ENCODE peak calls at places on chromosomes 1 and 21, in six cellular contexts. I is left ventricle myocardium inferior, K is A549, S is GM10248, U is RWPE1, N is BE2C. X is an unnamed sample.

GRCh38 chr1:31064685-31065309 is 720 bp downstream of the PUM1 start:
- DNase-seq in U (peak), S (peak), N (peak), K (peak), I (peak), X (peak)

GRCh38 chr1:234062166-234062565 is 157.7 kb downstream of the SLC35F3 start:
- DNase-seq in N (no peak), I (no peak), K (no peak), U (peak), S (no peak), X (no peak)

GRCh38 chr1:239555350-239555749 is 169.0 kb downstream of the CHRM3 start:
- DNase-seq in S (no peak), I (no peak), K (no peak), N (no peak), U (no peak), X (no peak)

GRCh38 chr1:77139389-77139788 is 79.8 kb downstream of the PIGK start:
- DNase-seq in I (no peak), N (no peak), K (no peak), U (no peak), S (no peak), X (no peak)

GRCh38 chr1:200524092-200524491 is 96.5 kb downstream of the KIF14 start:
- DNase-seq in N (no peak), K (no peak), I (no peak), U (no peak), S (no peak), X (no peak)

GRCh38 chr1:95154096-95154495 is 36.9 kb downstream of the TLCD4 start:
- DNase-seq in K (no peak), N (no peak), I (no peak), S (no peak), U (no peak), X (no peak)

GRCh38 chr1:32074841-32075240 is 2.1 kb downstream of the TMEM39B start:
- DNase-seq in I (no peak), S (no peak), N (no peak), U (no peak), K (no peak), X (no peak)

GRCh38 chr1:5503556-5504363 is 488.5 kb downstream of the NPHP4 start:
- DNase-seq in U (no peak), N (no peak), I (no peak), K (no peak), S (no peak), X (no peak)

GRCh38 chr1:246784621-246785535 is 60.7 kb downstream of the SCCPDH start:
- DNase-seq in K (no peak), U (no peak), I (no peak), S (no peak), N (no peak), X (no peak)

GRCh38 chr1:53639251-53639721 is 99.7 kb downstream of the GLIS1 start:
- DNase-seq in U (peak), S (no peak), K (no peak), N (no peak), I (no peak), X (no peak)

GRCh38 chr1:19311503-19311930 is 427 bp downstream of the AKR7A2 start:
- DNase-seq in U (no peak), S (peak), K (peak), I (no peak), N (peak), X (no peak)

GRCh38 chr1:96358057-96358456 is 363.5 kb upstream of the PTBP2 start:
- DNase-seq in U (no peak), S (no peak), K (no peak), I (no peak), N (no peak), X (no peak)

GRCh38 chr1:168391759-168392681 is 111.3 kb downstream of the TBX19 start:
- DNase-seq in U (peak), N (no peak), I (no peak), K (no peak), S (no peak), X (no peak)

GRCh38 chr21:45532826-45533730 is 9.2 kb downstream of the SLC19A1 start:
- DNase-seq in S (no peak), U (no peak), N (peak), I (peak), K (no peak), X (no peak)

GRCh38 chr1:3556336-3556735 is 55.0 kb downstream of the MEGF6 start:
- DNase-seq in N (no peak), I (no peak), U (no peak), S (no peak), K (no peak), X (no peak)

GRCh38 chr1:228150458-228151169 is 884 bp downstream of the GJC2 start:
- DNase-seq in U (peak), K (no peak), S (no peak), N (peak), I (peak), X (no peak)

GRCh38 chr1:52651904-52652303 is 18.9 kb downstream of the SHISAL2A start:
- DNase-seq in S (no peak), I (no peak), U (no peak), K (no peak), N (no peak), X (no peak)

GRCh38 chr1:32765561-32766327 is 51.4 kb downstream of the YARS1 start:
- DNase-seq in U (no peak), K (no peak), S (no peak), N (peak), I (no peak), X (peak)

GRCh38 chr1:2639203-2639602 is 6.4 kb upstream of the MMEL1 start:
- DNase-seq in U (no peak), N (no peak), I (no peak), K (no peak), S (no peak), X (no peak)

GRCh38 chr1:233326995-233327937 is at the start of gene MAP3K21:
- DNase-seq in I (peak), K (peak), N (peak), U (peak), S (peak), X (peak)

GRCh38 chr21:39156024-39156423 is 27.2 kb downstream of the PSMG1 start:
- DNase-seq in I (no peak), U (no peak), N (no peak), K (no peak), S (no peak), X (no peak)

GRCh38 chr1:101967871-101968270 is 28.9 kb downstream of the OLFM3 start:
- DNase-seq in U (no peak), N (no peak), S (no peak), K (no peak), I (no peak), X (no peak)

GRCh38 chr1:101974599-101975225 is 22.0 kb downstream of the OLFM3 start:
- DNase-seq in U (no peak), N (no peak), I (no peak), K (no peak), S (no peak), X (no peak)

GRCh38 chr1:101976161-101976560 is 20.6 kb downstream of the OLFM3 start:
- DNase-seq in U (no peak), K (no peak), N (no peak), I (no peak), S (no peak), X (no peak)

GRCh38 chr1:101975371-101975770 is 21.4 kb downstream of the OLFM3 start:
- DNase-seq in I (no peak), N (no peak), U (no peak), K (no peak), S (no peak), X (no peak)

DNA sequence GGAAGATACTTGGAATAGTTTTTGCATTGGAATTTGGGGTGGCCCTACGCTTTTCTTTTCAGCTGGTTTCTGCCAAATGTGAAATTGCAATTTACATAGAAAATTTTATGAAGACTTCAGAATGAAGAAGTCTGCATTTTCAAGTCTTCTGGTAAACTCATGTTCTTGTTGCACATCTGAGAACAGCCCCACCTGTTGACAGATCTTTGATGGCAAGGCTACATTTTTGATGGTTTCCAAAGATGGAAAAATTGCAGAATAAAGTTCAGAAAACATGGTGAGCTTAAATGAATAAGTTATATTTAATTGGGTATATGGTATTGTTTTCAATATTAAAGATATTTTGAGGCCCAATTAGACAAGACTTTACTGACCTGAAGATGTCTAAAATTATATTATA is 25.4 kb downstream of the OLFM3 start:
- DNase-seq in U (no peak), S (no peak), I (no peak), N (no peak), K (no peak), X (no peak)
- TF ChIP-seq CTCF in U (no peak), S (no peak), I (no peak), N (peak), K (no peak), X (no peak)

GRCh38 chr1:88557044-88557443 is 127.0 kb upstream of the PKN2 start:
- DNase-seq in N (no peak), I (no peak), S (no peak), U (no peak), K (no peak), X (no peak)

GRCh38 chr1:88549536-88549935 is 134.5 kb upstream of the PKN2 start:
- DNase-seq in U (no peak), K (no peak), S (no peak), N (no peak), I (no peak), X (no peak)

DNA sequence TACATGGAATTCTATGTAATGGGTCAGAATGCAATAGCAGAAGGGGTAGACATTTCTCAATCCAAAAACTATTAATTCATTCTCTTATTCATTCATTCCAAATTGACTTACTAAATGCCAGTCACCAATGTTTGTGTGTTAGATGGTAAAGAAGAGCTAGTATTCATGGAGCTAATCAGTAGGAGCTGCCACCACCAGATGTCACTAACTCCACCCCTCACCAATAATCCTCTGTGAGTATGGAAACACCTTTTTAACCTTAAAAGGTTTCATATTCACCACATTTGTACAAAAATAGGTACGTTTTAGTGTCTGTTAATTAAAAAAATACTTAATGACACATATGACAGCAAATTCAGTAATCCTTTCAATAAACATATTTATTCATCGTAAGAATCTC is 131.8 kb upstream of the PKN2 start:
- DNase-seq in I (no peak), S (no peak), N (no peak), K (no peak), U (no peak), X (no peak)
- TF ChIP-seq CTCF in I (no peak), S (no peak), N (peak), K (no peak), U (no peak), X (no peak)

DNA sequence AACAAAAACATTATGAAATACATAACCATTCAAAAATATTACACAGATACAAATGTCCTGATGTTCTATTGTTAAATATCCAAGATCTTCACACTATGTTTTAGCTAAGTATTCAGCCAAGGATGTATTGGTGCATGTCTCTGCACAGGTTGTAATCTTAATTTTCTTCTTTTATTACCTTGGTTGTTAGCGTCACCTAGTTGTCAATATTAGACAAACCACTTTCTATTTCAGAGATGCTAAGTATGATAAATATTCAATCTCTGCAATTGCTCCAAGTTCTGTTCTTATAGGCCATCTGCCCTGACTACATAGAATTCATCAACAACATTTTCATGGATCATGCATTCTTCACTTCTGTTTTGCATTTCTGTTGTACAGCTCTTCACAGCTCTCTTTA is 380.0 kb downstream of the NUF2 start:
- DNase-seq in U (no peak), N (no peak), S (no peak), K (no peak), I (no peak), X (no peak)
- TF ChIP-seq CTCF in U (no peak), N (no peak), S (no peak), K (no peak), I (no peak), X (no peak)

DNA sequence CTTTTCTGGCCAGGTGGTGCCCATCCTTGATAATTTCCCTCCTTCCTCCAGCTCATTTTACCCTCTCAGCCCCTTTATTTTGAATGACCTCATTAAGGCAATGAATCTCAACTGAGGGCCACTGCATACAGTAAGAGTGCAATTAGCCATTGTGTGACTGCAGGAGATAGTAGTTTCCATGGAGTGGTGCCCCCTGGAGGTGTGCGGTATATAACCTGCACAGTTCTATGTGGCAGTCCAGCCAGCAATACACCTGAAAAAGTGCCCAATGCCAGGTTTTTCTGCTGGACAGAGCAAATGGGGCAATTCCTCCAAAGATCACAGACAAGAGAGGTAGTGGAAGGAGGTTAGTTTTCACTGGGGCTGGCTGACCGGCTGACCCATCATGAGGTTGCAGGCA is 25.9 kb upstream of the LRRC38 start:
- DNase-seq in S (no peak), I (no peak), N (no peak), K (no peak), U (no peak), X (no peak)
- TF ChIP-seq CTCF in S (no peak), I (no peak), N (no peak), K (no peak), U (no peak), X (no peak)

GRCh38 chr1:84407524-84408318 is 9.4 kb downstream of the DNASE2B start:
- DNase-seq in K (no peak), U (no peak), I (no peak), S (no peak), N (no peak), X (no peak)

GRCh38 chr1:84409888-84410287 is 11.6 kb downstream of the DNASE2B start:
- DNase-seq in I (no peak), K (no peak), U (no peak), N (no peak), S (no peak), X (no peak)

GRCh38 chr1:84403362-84403761 is 5.1 kb downstream of the DNASE2B start:
- DNase-seq in N (no peak), U (no peak), S (no peak), I (no peak), K (no peak), X (no peak)

GRCh38 chr1:84402501-84402900 is 4.2 kb downstream of the DNASE2B start:
- DNase-seq in N (no peak), K (no peak), U (no peak), S (no peak), I (no peak), X (no peak)

DNA sequence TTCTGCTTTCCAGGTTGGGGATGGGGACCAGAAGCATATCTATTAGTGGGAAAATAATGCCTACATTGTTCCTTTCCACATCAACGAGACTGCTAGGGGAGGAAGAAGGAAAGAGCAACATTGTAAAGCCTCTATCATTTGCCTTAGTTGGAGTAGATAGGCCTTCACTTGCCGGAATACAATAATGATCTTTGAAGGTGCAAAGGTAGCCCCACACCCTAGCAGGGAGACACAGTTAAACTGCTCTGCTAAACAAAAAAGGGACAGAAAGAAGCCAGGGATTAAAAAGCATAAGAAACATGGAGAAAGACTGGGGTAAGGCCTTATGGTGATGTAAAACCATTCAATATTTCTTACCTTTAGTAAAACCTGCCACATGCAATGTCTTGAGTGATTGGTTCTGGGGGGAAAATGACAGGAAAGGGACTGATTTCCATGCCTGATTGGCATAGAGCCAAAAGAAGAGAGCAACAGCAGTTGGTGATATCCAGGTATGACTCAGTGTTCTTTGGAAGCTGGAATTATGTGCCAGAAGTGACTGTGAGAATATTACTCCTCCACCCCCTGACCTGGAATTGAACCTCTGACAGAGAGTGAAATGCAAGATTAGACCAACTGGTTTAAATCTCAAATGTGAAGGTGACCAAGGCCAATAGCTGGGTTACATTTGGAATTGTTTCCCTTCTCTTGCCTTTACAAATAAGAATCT is 8.1 kb downstream of the DNASE2B start:
- DNase-seq in K (no peak), N (no peak), U (peak), S (no peak), I (no peak), X (no peak)
- TF ChIP-seq CTCF in K (no peak), N (no peak), U (no peak), S (no peak), I (no peak), X (no peak)

GRCh38 chr1:26536521-26536920 is 7.0 kb downstream of the RPS6KA1 start:
- DNase-seq in K (no peak), N (no peak), S (no peak), U (no peak), I (no peak), X (no peak)

GRCh38 chr1:26536081-26536480 is 6.5 kb downstream of the RPS6KA1 start:
- DNase-seq in S (no peak), N (no peak), K (no peak), U (no peak), I (no peak), X (no peak)

GRCh38 chr1:26539722-26540121 is 10.2 kb downstream of the RPS6KA1 start:
- DNase-seq in U (no peak), K (no peak), I (no peak), S (no peak), N (no peak), X (no peak)

GRCh38 chr1:26538480-26539412 is 9.2 kb downstream of the RPS6KA1 start:
- DNase-seq in K (peak), N (peak), S (peak), I (no peak), U (peak), X (peak)

DNA sequence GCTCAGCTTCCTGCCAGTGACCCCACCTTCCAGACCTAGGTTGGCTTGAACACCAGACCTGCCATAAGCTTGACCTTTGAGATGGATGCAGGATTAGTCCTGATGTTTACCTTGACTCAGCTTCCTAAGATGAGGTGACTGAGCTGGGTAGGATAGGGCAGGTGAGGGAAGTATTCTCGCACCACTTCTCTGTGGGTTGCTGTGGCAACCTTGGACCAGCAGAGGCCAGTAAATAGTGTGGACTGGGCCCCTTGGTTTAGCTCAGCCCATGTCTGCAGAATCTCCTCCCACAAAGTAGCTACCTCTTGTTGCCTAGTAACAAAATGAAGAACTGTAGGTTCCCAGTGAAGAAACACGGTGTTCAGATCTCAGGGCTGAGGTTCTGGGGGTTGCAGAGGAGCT is 8.4 kb downstream of the RPS6KA1 start:
- DNase-seq in S (peak), K (peak), U (peak), N (no peak), I (no peak), X (peak)
- TF ChIP-seq CTCF in S (peak), K (peak), U (no peak), N (no peak), I (peak), X (peak)

X was measured in GM13977.